ENCODE peak calls at places on chromosomes 16 and 17, in six cellular contexts. A, F, H, X, G and E are unnamed samples.

GRCh38 chr17:3635474-3636153 is 436 bp downstream of the SHPK start:
- DNase-seq in A (no peak), F (no peak), H (no peak), X (no peak), G (no peak), E (no peak)

GRCh38 chr17:62671553-62671952 is 44.1 kb downstream of the MRC2 start:
- DNase-seq in A (no peak), F (no peak), H (no peak), X (no peak), G (no peak), E (no peak)

GRCh38 chr17:50148226-50149098 is 2.0 kb downstream of the PPP1R9B start:
- DNase-seq in A (peak; percentile 54), F (peak; percentile 71), H (no peak), X (peak; percentile 37), G (peak; percentile 73), E (no peak)

GRCh38 chr17:10022416-10022815 is 117.3 kb upstream of the RCVRN start:
- DNase-seq in A (no peak), F (no peak), H (no peak), X (no peak), G (no peak), E (no peak)

GRCh38 chr17:44209786-44210341 is 9.6 kb downstream of the UBTF start:
- DNase-seq in A (no peak), F (no peak), H (no peak), X (no peak), G (no peak), E (no peak)

GRCh38 chr16:21656795-21657768 is 4.7 kb upstream of the IGSF6 start:
- DNase-seq in A (no peak), F (no peak), H (peak; percentile 6), X (peak; percentile 75), G (no peak), E (peak; percentile 79)

GRCh38 chr16:14309906-14310305 is 238.8 kb downstream of the MRTFB start:
- DNase-seq in A (no peak), F (no peak), H (no peak), X (peak; percentile 83), G (no peak), E (peak; percentile 37)

GRCh38 chr17:17940451-17940911 is 31.7 kb downstream of the TOM1L2 start:
- DNase-seq in A (no peak), F (no peak), H (no peak), X (peak; percentile 48), G (no peak), E (peak; percentile 46)

GRCh38 chr16:20107086-20107485 is 33.4 kb upstream of the GPR139 start:
- DNase-seq in A (no peak), F (no peak), H (no peak), X (no peak), G (no peak), E (no peak)

GRCh38 chr17:46152423-46152822 is 40.8 kb downstream of the KANSL1 start:
- DNase-seq in A (no peak), F (no peak), H (no peak), X (no peak), G (no peak), E (no peak)

GRCh38 chr17:40491486-40491885 is 9.9 kb downstream of the TNS4 start:
- DNase-seq in A (no peak), F (no peak), H (no peak), X (no peak), G (no peak), E (no peak)

GRCh38 chr17:2602597-2603017 is 9.2 kb downstream of the PAFAH1B1 start:
- DNase-seq in A (no peak), F (no peak), H (no peak), X (peak; percentile 43), G (no peak), E (no peak)

GRCh38 chr16:85546585-85547447 is 66.3 kb upstream of the GSE1 start:
- DNase-seq in A (no peak), F (no peak), H (no peak), X (no peak), G (no peak), E (peak; percentile 35)

GRCh38 chr16:55552621-55553020 is 13.9 kb upstream of the CAPNS2 start:
- DNase-seq in A (no peak), F (no peak), H (no peak), X (peak; percentile 83), G (no peak), E (peak; percentile 77)

GRCh38 chr17:74190154-74190553 is 13.3 kb upstream of the RPL38 start:
- DNase-seq in A (no peak), F (no peak), H (peak; percentile 66), X (peak; percentile 73), G (no peak), E (peak; percentile 82)

GRCh38 chr16:56013962-56014552 is 138.9 kb upstream of the CES5A start:
- DNase-seq in A (no peak), F (peak; percentile 41), H (peak; percentile 4), X (peak; percentile 4), G (peak; percentile 41), E (no peak)

GRCh38 chr17:72710185-72710584 is 382.3 kb downstream of the SLC39A11 start:
- DNase-seq in A (no peak), F (no peak), H (no peak), X (peak; percentile 59), G (no peak), E (no peak)

GRCh38 chr17:42179335-42179734 is 1.6 kb downstream of the KCNH4 start:
- DNase-seq in A (no peak), F (no peak), H (no peak), X (no peak), G (no peak), E (no peak)

GRCh38 chr17:42178817-42179216 is 2.1 kb downstream of the KCNH4 start:
- DNase-seq in A (no peak), F (no peak), H (no peak), X (no peak), G (no peak), E (no peak)

GRCh38 chr17:42180411-42180921 is 476 bp downstream of the KCNH4 start:
- DNase-seq in A (no peak), F (no peak), H (no peak), X (no peak), G (no peak), E (no peak)

GRCh38 chr17:42180922-42181850 is at the start of gene KCNH4:
- DNase-seq in A (peak; percentile 33), F (peak; percentile 74), H (peak; percentile 34), X (peak; percentile 79), G (peak; percentile 70), E (peak; percentile 85)

DNA sequence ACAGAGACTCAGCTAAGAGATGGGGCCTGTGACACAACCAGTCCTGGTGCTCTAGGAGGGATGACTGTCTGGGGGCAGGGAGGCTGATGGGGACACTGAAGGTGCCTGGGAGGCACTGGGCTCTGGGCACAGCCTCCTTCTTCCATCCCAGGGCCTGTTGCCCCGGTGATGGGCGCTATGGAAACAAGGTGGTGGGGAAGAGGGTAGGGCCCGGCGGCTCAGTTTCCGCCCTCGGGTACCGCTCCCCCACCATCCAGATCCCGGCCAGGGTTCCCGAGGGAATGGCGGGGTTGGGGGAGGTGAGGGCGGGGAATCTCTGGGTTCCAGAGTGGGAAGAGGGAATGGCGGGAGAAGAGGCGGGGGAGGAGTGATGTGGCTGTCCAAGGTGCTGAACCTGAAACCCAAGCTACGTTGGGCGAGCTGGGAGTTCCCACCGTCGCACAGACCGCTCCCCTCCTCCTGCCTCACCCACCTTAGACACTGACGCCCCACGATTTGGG is 981 bp downstream of the KCNH4 start:
- DNase-seq in A (no peak), F (no peak), H (no peak), X (peak; percentile 37), G (peak; percentile 71), E (peak; percentile 41)
- H3K4me3 ChIP-seq in A (no peak overlapping the region), F (no peak overlapping the region), H (no peak overlapping the region), X (no peak overlapping the region), G (no peak overlapping the region), E (no peak overlapping the region)

GRCh38 chr16:79659352-79659751 is 58.8 kb upstream of the MAF start:
- DNase-seq in A (no peak), F (no peak), H (no peak), X (no peak), G (no peak), E (no peak)

GRCh38 chr16:79661578-79661977 is 61.0 kb upstream of the MAF start:
- DNase-seq in A (no peak), F (no peak), H (no peak), X (no peak), G (no peak), E (no peak)

GRCh38 chr16:79656537-79657115 is 56.1 kb upstream of the MAF start:
- DNase-seq in A (no peak), F (no peak), H (no peak), X (no peak), G (no peak), E (no peak)

GRCh38 chr16:79662122-79662521 is 61.6 kb upstream of the MAF start:
- DNase-seq in A (no peak), F (no peak), H (no peak), X (no peak), G (no peak), E (no peak)

GRCh38 chr16:79658301-79659001 is 57.9 kb upstream of the MAF start:
- DNase-seq in A (no peak), F (no peak), H (no peak), X (peak; percentile 81), G (peak; percentile 41), E (peak; percentile 83)
- TF ChIP-seq CTCF in A (no peak), F (no peak), H (no peak), X (no peak), G (no peak), E (no peak)

GRCh38 chr16:2519711-2520080 is 475 bp upstream of the AMDHD2 start:
- DNase-seq in A (no peak), F (peak; percentile 32), H (no peak), X (no peak), G (no peak), E (no peak)
- H3K4me3 ChIP-seq in A (peak overlapping the region; percentile 70), F (no peak overlapping the region), H (no peak overlapping the region), X (peak overlapping the region; percentile 24), G (peak overlapping the region; percentile 18), E (peak overlapping the region; percentile 40)

GRCh38 chr17:57125866-57126265 is 40.8 kb downstream of the AKAP1 start:
- DNase-seq in A (no peak), F (no peak), H (no peak), X (no peak), G (no peak), E (no peak)

GRCh38 chr17:57135748-57136342 is 50.8 kb downstream of the AKAP1 start:
- DNase-seq in A (no peak), F (no peak), H (no peak), X (no peak), G (no peak), E (no peak)

GRCh38 chr17:57135026-57135747 is 50.1 kb downstream of the AKAP1 start:
- DNase-seq in A (no peak), F (no peak), H (no peak), X (no peak), G (no peak), E (no peak)

GRCh38 chr17:57132663-57133062 is 47.6 kb downstream of the AKAP1 start:
- DNase-seq in A (no peak), F (no peak), H (no peak), X (no peak), G (no peak), E (no peak)

DNA sequence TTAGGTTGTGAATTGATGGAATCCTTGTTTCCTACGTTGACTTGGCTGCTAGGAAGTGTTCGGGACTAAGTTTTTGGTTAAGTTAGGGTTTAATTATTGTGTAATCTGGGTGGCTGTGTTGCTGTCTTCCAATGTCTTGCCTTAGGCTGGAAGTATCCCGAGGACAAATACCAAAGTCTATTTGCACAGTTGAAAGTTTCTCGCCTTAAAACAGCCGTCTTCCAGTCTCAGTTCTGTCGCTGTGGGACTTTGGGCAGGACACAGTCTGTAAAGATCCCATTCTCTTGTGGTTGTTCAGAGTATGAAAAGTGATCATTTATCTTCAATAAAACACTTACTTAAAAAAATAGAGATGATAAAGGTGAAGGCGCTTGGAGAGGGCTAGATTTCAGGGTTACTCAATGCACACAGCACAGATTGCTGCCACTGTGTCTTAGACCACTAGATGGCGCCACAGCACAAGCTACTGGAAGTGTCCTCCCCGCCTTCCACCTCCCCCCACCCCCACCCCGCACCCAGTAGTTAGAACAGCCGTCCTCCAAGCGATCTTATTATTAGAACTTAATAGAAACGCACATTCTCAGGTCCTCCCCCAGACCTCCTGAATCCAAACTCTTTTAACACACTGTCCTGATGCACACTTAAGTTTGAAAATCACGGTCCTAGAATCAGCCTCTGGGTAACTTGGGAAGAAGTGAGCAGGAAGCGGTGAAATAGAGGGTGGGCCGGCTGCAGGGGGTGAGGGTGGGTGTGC is 45.8 kb downstream of the AKAP1 start:
- DNase-seq in A (peak; percentile 66), F (peak; percentile 85), H (peak; percentile 70), X (peak; percentile 83), G (peak; percentile 88), E (peak; percentile 87)
- TF ChIP-seq CTCF in A (peak; percentile 91), F (peak; percentile 78), H (peak; percentile 65), X (peak; percentile 81), G (peak; percentile 75), E (peak; percentile 82)